ENCODE peak calls at places on chromosomes 4 and X, in four cellular contexts. N is Panc1, B is K562, V is HepG2. Y is an unnamed sample.

GRCh38 chr4:82381235-82381634 is 7.4 kb upstream of the HNRNPD start:
- DNase-seq in V (no peak), N (no peak), B (no peak), Y (no peak)

GRCh38 chrX:75623535-75623934 is 100.7 kb upstream of the ZDHHC15 start:
- DNase-seq in V (peak; percentile 1), N (no peak), B (no peak), Y (no peak)

GRCh38 chrX:133670394-133670793 is 255.1 kb upstream of the GPC4 start:
- DNase-seq in V (no peak), N (peak; percentile 22), B (peak; percentile 37), Y (peak; percentile 12)

GRCh38 chr4:141352775-141353544 is 132.3 kb downstream of the ZNF330 start:
- DNase-seq in V (no peak), B (no peak), N (no peak), Y (no peak)

GRCh38 chrX:74656079-74656745 is 41.8 kb upstream of the RLIM start:
- DNase-seq in N (no peak), V (no peak), B (no peak), Y (no peak)

GRCh38 chr4:132619968-132620367 is 529.1 kb upstream of the PCDH10 start:
- DNase-seq in B (no peak), V (no peak), N (no peak), Y (no peak)

GRCh38 chr4:147550626-147551250 is 66.5 kb upstream of the TMEM184C start:
- DNase-seq in V (no peak), N (no peak), B (no peak), Y (no peak)

GRCh38 chr4:19791422-19792113 is 460.1 kb upstream of the SLIT2 start:
- DNase-seq in V (no peak), N (no peak), B (no peak), Y (no peak)

GRCh38 chr4:152938237-152938969 is 2.3 kb downstream of the FHDC1 start:
- DNase-seq in B (no peak), V (no peak), N (no peak), Y (no peak)

GRCh38 chrX:102746134-102746584 is 25.6 kb downstream of the GPRASP3 start:
- DNase-seq in N (no peak), V (no peak), B (no peak), Y (no peak)

GRCh38 chrX:110316351-110317078 is 1.4 kb downstream of the AMMECR1 start:
- DNase-seq in B (no peak), N (no peak), V (no peak), Y (no peak)

GRCh38 chrX:107454302-107454701 is 4.8 kb downstream of the FRMPD3 start:
- DNase-seq in V (no peak), N (no peak), B (no peak), Y (peak; percentile 55)

GRCh38 chrX:136636121-136636520 is 11.8 kb upstream of the CD40LG start:
- DNase-seq in B (no peak), N (no peak), V (no peak), Y (no peak)

GRCh38 chrX:153494541-153495361 is at the start of gene BGN:
- DNase-seq in B (peak; percentile 41), V (peak; percentile 26), N (no peak), Y (no peak)

GRCh38 chr4:40672528-40673522 is 43.2 kb upstream of the RBM47 start:
- DNase-seq in V (peak; percentile 57), N (no peak), B (peak; percentile 15), Y (peak; percentile 78)

GRCh38 chr4:91963489-91963888 is 340.3 kb upstream of the GRID2 start:
- DNase-seq in N (no peak), B (no peak), V (no peak), Y (no peak)

GRCh38 chrX:109939498-109939897 is 63.4 kb upstream of the TMEM164 start:
- DNase-seq in N (no peak), V (no peak), B (no peak), Y (no peak)

GRCh38 chrX:53714580-53715335 is 28.2 kb upstream of the HUWE1 start:
- DNase-seq in V (no peak), B (no peak), N (no peak), Y (peak; percentile 4)

GRCh38 chrX:85111347-85111746 is 107.7 kb downstream of the APOOL start:
- DNase-seq in N (no peak), V (no peak), B (peak; percentile 14), Y (no peak)
- TF ChIP-seq TCF7L2 in N (no peak), V (no peak), B (no peak), Y (no peak)

DNA sequence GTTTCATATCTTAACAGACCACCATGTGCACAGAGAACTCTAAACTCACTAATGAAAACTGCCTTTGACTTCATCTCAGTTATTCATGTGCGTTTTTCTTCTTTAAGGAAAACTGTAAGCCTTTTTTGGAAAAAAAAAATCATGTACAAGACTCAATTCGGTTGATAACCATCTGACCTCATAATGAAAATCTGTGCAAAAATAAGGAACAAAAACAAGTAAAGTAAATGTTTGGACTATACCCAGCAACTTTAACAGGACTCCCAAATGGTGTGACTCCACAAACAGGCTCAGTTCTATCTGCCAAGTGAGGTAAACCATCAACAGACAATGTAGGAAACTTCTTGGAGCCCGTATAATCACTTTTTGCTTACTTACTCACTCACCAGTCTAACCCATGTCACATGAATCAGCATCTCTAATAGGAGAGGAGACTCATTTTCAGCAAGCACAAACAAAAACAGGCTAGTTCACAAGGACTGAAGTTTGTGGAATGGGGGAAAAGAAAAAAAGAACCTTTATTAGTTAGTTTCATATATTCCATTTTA is 9.3 kb downstream of the APOO start:
- DNase-seq in V (no peak), B (no peak), N (no peak), Y (no peak)
- TF ChIP-seq TCF7L2 in V (no peak), B (no peak), N (no peak), Y (no peak)

GRCh38 chr4:140068247-140068646 is 85.7 kb downstream of the MAML3 start:
- DNase-seq in B (no peak), V (no peak), N (no peak), Y (no peak)

GRCh38 chr4:140069068-140069467 is 84.9 kb downstream of the MAML3 start:
- DNase-seq in N (no peak), V (no peak), B (no peak), Y (no peak)

GRCh38 chr4:140071043-140071442 is 82.9 kb downstream of the MAML3 start:
- DNase-seq in V (no peak), B (no peak), N (no peak), Y (no peak)

GRCh38 chr4:140071806-140072205 is 82.2 kb downstream of the MAML3 start:
- DNase-seq in B (no peak), V (no peak), N (no peak), Y (no peak)

GRCh38 chr4:140070369-140070768 is 83.6 kb downstream of the MAML3 start:
- DNase-seq in V (no peak), B (no peak), N (no peak), Y (no peak)
- TF ChIP-seq TCF7L2 in V (no peak), B (no peak), N (no peak), Y (no peak)

GRCh38 chrX:119340606-119341205 is 58.4 kb upstream of the SLC25A43 start:
- DNase-seq in N (no peak), V (no peak), B (no peak), Y (no peak)

DNA sequence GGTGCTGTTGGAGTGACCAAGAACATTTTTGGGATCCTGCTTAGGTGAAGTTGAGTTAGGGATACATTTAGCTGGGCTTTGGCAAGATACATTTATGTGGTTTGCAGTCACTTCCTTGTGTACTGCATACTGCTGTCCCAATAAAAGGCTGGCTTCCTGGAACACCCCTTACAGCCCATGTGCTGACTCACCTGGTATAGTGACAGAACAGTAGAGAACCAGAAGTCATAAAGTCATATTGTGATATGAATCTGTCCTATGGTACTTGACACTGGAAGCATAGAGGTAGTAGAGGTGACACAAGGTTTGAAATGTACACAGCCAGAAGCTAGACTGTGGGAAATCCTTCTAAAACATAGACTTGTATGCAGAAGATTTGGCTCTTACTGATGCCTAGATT is 55.3 kb upstream of the SLC25A43 start:
- DNase-seq in N (no peak), V (no peak), B (no peak), Y (no peak)
- TF ChIP-seq TCF7L2 in N (no peak), V (no peak), B (no peak), Y (no peak)

GRCh38 chr4:107586321-107586720 is 133.7 kb downstream of the PAPSS1 start:
- DNase-seq in B (no peak), V (no peak), N (no peak), Y (no peak)
- TF ChIP-seq TCF7L2 in B (no peak), V (no peak), N (no peak), Y (no peak)

GRCh38 chr4:55318135-55318534 is 27.9 kb upstream of the SRD5A3 start:
- DNase-seq in N (no peak), B (no peak), V (no peak), Y (no peak)
- TF ChIP-seq TCF7L2 in N (no peak), B (no peak), V (no peak), Y (no peak)

Y was measured in HCT116.